ENCODE peak calls at places on chromosomes 12 and 14, in seven cellular contexts. One of them, this sample, is unnamed.

GRCh38 chr12:128617304-128617833 is 206.4 kb downstream of the SLC15A4 start:
- DNase-seq in mucosa of descending colon: no peak
- DNase-seq in left ventricle myocardium inferior: no peak
- DNase-seq in B cell: no peak
- DNase-seq in lower leg skin: no peak
- DNase-seq in lung: no peak
- DNase-seq in WTC11: no peak
- DNase-seq in this sample: no peak

GRCh38 chr12:6461401-6462233 is 8.9 kb downstream of the VAMP1 start:
- DNase-seq in mucosa of descending colon: peak
- DNase-seq in left ventricle myocardium inferior: no peak
- DNase-seq in B cell: peak
- DNase-seq in lower leg skin: peak
- DNase-seq in lung: peak
- DNase-seq in WTC11: peak
- DNase-seq in this sample: no peak

GRCh38 chr12:6112004-6112403 is 12.5 kb downstream of the VWF start:
- DNase-seq in mucosa of descending colon: no peak
- DNase-seq in left ventricle myocardium inferior: no peak
- DNase-seq in B cell: no peak
- DNase-seq in lower leg skin: no peak
- DNase-seq in lung: no peak
- DNase-seq in WTC11: no peak
- DNase-seq in this sample: no peak

GRCh38 chr12:27291862-27292261 is 40.8 kb upstream of the BMAL2 start:
- DNase-seq in mucosa of descending colon: no peak
- DNase-seq in left ventricle myocardium inferior: no peak
- DNase-seq in B cell: no peak
- DNase-seq in lower leg skin: no peak
- DNase-seq in lung: no peak
- DNase-seq in WTC11: no peak
- DNase-seq in this sample: no peak

GRCh38 chr12:39236994-39237393 is 205.9 kb downstream of the KIF21A start:
- DNase-seq in mucosa of descending colon: no peak
- DNase-seq in left ventricle myocardium inferior: no peak
- DNase-seq in B cell: no peak
- DNase-seq in lower leg skin: no peak
- DNase-seq in lung: no peak
- DNase-seq in WTC11: no peak
- DNase-seq in this sample: no peak

GRCh38 chr12:52186135-52186840 is 5.5 kb downstream of the KRT80 start:
- DNase-seq in mucosa of descending colon: no peak
- DNase-seq in left ventricle myocardium inferior: no peak
- DNase-seq in B cell: no peak
- DNase-seq in lower leg skin: no peak
- DNase-seq in lung: no peak
- DNase-seq in WTC11: no peak
- DNase-seq in this sample: peak

GRCh38 chr14:61461808-61462275 is 140.5 kb downstream of the PRKCH start:
- DNase-seq in mucosa of descending colon: no peak
- DNase-seq in left ventricle myocardium inferior: no peak
- DNase-seq in B cell: peak
- DNase-seq in lower leg skin: peak
- DNase-seq in lung: no peak
- DNase-seq in WTC11: no peak
- DNase-seq in this sample: peak

GRCh38 chr14:97873291-97873690 is 1076.1 kb downstream of the VRK1 start:
- DNase-seq in mucosa of descending colon: no peak
- DNase-seq in left ventricle myocardium inferior: no peak
- DNase-seq in B cell: no peak
- DNase-seq in lower leg skin: no peak
- DNase-seq in lung: no peak
- DNase-seq in WTC11: no peak
- DNase-seq in this sample: no peak

GRCh38 chr14:27386391-27386790 is 788.6 kb upstream of the NOVA1 start:
- DNase-seq in mucosa of descending colon: no peak
- DNase-seq in left ventricle myocardium inferior: no peak
- DNase-seq in B cell: no peak
- DNase-seq in lower leg skin: no peak
- DNase-seq in lung: no peak
- DNase-seq in WTC11: no peak
- DNase-seq in this sample: no peak

GRCh38 chr12:13196302-13196921 is at the start of gene EMP1:
- DNase-seq in mucosa of descending colon: peak
- DNase-seq in left ventricle myocardium inferior: peak
- DNase-seq in B cell: peak
- DNase-seq in lower leg skin: peak
- DNase-seq in lung: peak
- DNase-seq in WTC11: no peak
- DNase-seq in this sample: peak

GRCh38 chr12:113861708-113862312 is 104.3 kb downstream of the RBM19 start:
- DNase-seq in mucosa of descending colon: no peak
- DNase-seq in left ventricle myocardium inferior: no peak
- DNase-seq in B cell: no peak
- DNase-seq in lower leg skin: no peak
- DNase-seq in lung: no peak
- DNase-seq in WTC11: peak
- DNase-seq in this sample: no peak

GRCh38 chr12:113863455-113863845 is 102.7 kb downstream of the RBM19 start:
- DNase-seq in mucosa of descending colon: no peak
- DNase-seq in left ventricle myocardium inferior: no peak
- DNase-seq in B cell: no peak
- DNase-seq in lower leg skin: no peak
- DNase-seq in lung: no peak
- DNase-seq in WTC11: no peak
- DNase-seq in this sample: no peak

GRCh38 chr12:113860059-113860820 is 105.9 kb downstream of the RBM19 start:
- DNase-seq in mucosa of descending colon: no peak
- DNase-seq in left ventricle myocardium inferior: no peak
- DNase-seq in B cell: no peak
- DNase-seq in lower leg skin: no peak
- DNase-seq in lung: no peak
- DNase-seq in WTC11: peak
- DNase-seq in this sample: no peak

GRCh38 chr12:113860950-113861349 is 105.2 kb downstream of the RBM19 start:
- DNase-seq in mucosa of descending colon: no peak
- DNase-seq in left ventricle myocardium inferior: no peak
- DNase-seq in B cell: no peak
- DNase-seq in lower leg skin: no peak
- DNase-seq in lung: no peak
- DNase-seq in WTC11: no peak
- DNase-seq in this sample: no peak

DNA sequence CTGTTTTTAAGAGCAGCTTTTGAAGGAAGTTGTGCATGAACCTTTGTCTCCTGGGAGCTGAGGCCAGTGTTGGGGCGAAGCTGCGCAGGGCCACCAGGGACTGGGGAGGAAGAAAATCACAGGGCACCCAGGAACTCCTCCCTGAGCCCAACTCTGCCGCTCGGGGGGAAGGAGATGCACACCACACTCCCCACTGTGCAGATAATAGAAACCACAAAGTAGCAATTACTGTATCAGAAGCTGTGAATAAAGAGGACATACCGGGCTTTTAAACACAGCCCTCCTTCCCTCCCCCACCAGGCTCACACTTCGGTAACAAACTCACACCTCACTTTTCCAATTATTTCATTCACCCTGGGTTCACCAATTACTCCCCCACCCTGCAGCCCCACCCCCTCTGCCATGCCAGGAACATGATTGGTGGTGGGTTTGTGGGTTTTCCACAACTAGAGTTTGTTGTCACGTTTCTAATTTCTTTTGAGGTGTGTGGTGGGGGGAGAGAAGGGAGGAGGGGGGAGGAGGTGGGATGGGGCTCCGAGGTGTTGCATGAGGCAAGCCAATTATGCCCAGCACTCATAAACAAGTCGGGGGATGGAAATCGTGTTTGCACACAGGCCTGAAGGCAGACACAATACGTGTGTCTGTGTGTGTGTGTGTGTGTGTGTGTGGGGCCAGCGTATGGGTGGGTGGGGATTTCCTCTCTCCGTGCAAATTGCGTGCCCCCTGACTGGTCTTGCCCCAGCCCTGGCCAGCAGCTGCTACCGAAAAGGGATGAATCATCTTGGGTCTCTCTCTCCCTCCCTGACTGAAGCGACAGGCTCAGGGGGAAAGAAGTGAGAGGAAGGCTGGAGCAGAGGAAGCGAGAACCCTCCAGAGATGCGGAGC is 103.3 kb downstream of the RBM19 start:
- DNase-seq in mucosa of descending colon: no peak
- DNase-seq in left ventricle myocardium inferior: no peak
- DNase-seq in B cell: no peak
- DNase-seq in lower leg skin: no peak
- DNase-seq in lung: no peak
- DNase-seq in WTC11: no peak
- DNase-seq in this sample: no peak
- TF ChIP-seq CTCF in mucosa of descending colon: no peak
- TF ChIP-seq CTCF in left ventricle myocardium inferior: no peak
- TF ChIP-seq CTCF in B cell: no peak
- TF ChIP-seq CTCF in lower leg skin: no peak
- TF ChIP-seq CTCF in lung: no peak
- TF ChIP-seq CTCF in WTC11: no peak
- TF ChIP-seq CTCF in this sample: no peak

GRCh38 chr12:80064951-80065350 is 34.4 kb upstream of the OTOGL start:
- DNase-seq in mucosa of descending colon: no peak
- DNase-seq in left ventricle myocardium inferior: no peak
- DNase-seq in B cell: no peak
- DNase-seq in lower leg skin: no peak
- DNase-seq in lung: no peak
- DNase-seq in WTC11: no peak
- DNase-seq in this sample: no peak

GRCh38 chr12:80064269-80064668 is 35.1 kb upstream of the OTOGL start:
- DNase-seq in mucosa of descending colon: no peak
- DNase-seq in left ventricle myocardium inferior: no peak
- DNase-seq in B cell: no peak
- DNase-seq in lower leg skin: no peak
- DNase-seq in lung: no peak
- DNase-seq in WTC11: no peak
- DNase-seq in this sample: no peak

GRCh38 chr12:80068173-80068572 is 31.2 kb upstream of the OTOGL start:
- DNase-seq in mucosa of descending colon: no peak
- DNase-seq in left ventricle myocardium inferior: no peak
- DNase-seq in B cell: no peak
- DNase-seq in lower leg skin: no peak
- DNase-seq in lung: no peak
- DNase-seq in WTC11: peak
- DNase-seq in this sample: no peak
- TF ChIP-seq CTCF in mucosa of descending colon: no peak
- TF ChIP-seq CTCF in left ventricle myocardium inferior: no peak
- TF ChIP-seq CTCF in B cell: no peak
- TF ChIP-seq CTCF in lower leg skin: no peak
- TF ChIP-seq CTCF in lung: no peak
- TF ChIP-seq CTCF in WTC11: no peak
- TF ChIP-seq CTCF in this sample: no peak

DNA sequence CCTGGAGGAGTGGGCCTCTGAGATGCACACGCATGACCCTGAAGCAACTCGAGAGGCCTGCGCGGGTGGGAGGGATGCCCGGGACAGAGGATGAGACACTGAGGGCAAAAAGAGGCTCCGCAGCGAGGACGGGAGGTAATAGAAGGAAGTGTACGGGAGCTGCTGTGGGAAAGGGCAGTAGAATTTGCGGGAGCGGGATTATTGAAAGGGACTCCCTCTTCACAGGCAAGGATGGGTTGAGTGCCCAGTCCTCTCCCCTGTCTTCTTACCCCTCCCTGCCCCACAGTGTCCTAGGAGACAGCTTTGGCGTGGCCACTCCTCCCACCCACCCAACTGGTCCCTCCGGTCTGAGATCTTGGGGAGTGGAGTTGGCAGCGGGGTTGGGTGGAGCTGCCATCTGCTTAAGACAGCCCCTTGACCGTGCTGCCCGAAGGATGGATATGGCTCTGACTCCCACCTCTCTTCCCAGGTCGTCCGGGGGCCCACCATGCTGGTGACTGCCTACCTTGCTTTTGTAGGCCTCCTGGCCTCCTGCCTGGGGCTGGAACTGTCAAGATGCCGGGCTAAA is 15.7 kb upstream of the ESPL1 start:
- DNase-seq in mucosa of descending colon: peak
- DNase-seq in left ventricle myocardium inferior: peak
- DNase-seq in B cell: no peak
- DNase-seq in lower leg skin: peak
- DNase-seq in lung: peak
- DNase-seq in WTC11: no peak
- DNase-seq in this sample: peak
- TF ChIP-seq CTCF in mucosa of descending colon: no peak
- TF ChIP-seq CTCF in left ventricle myocardium inferior: peak
- TF ChIP-seq CTCF in B cell: peak
- TF ChIP-seq CTCF in lower leg skin: no peak
- TF ChIP-seq CTCF in lung: no peak
- TF ChIP-seq CTCF in WTC11: no peak
- TF ChIP-seq CTCF in this sample: no peak

DNA sequence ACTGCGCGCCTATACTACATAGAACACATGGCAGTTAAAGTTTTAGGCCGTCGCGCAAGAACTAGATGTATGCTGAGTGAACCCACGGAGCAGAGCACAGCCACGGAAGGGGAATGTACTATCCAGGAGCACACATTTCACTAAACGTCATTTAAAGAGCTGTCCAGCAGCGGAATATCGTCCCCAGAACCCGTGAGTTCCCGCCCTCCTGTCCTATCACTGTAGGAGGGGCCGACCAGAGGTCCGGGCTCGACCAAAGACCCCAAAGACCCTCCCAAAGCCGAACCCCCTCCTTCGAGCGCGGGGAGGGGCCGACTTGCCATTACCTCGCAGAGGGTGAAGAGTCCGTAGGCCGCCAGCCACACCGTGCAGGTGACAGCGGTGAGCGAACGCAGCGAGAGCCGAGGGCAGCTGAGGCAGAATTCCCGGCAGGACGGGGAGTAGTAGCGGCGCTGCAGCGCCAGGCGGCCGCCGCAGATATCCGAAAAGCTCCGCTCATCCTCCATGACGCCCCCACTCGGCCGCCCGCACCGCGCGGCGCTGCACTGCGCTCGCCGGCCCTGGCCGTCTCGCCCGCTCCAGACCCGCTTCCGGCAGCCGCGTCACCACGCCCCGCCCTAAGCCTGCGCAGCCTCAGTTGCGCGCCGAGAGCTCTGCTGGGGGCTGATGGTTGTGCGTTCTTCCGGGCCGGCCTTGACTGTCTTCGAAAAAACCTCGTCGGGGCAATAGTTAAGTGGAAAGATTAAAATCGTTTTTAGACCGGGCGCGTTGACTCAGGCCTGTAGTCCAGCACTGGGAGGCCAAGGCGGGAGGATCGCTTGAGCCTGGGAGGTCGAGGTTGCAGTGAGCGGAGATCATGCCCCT is at the start of gene PIGH:
- DNase-seq in mucosa of descending colon: peak
- DNase-seq in left ventricle myocardium inferior: peak
- DNase-seq in B cell: peak
- DNase-seq in lower leg skin: peak
- DNase-seq in lung: peak
- DNase-seq in WTC11: peak
- DNase-seq in this sample: peak
- TF ChIP-seq CTCF in mucosa of descending colon: peak
- TF ChIP-seq CTCF in left ventricle myocardium inferior: peak
- TF ChIP-seq CTCF in B cell: peak
- TF ChIP-seq CTCF in lower leg skin: no peak
- TF ChIP-seq CTCF in lung: peak
- TF ChIP-seq CTCF in WTC11: peak
- TF ChIP-seq CTCF in this sample: peak

GRCh38 chr14:53668861-53669260 is 287.8 kb downstream of the BMP4 start:
- DNase-seq in mucosa of descending colon: no peak
- DNase-seq in left ventricle myocardium inferior: no peak
- DNase-seq in B cell: no peak
- DNase-seq in lower leg skin: no peak
- DNase-seq in lung: no peak
- DNase-seq in WTC11: no peak
- DNase-seq in this sample: no peak

GRCh38 chr14:53663709-53664108 is 292.9 kb downstream of the BMP4 start:
- DNase-seq in mucosa of descending colon: no peak
- DNase-seq in left ventricle myocardium inferior: peak
- DNase-seq in B cell: no peak
- DNase-seq in lower leg skin: no peak
- DNase-seq in lung: no peak
- DNase-seq in WTC11: peak
- DNase-seq in this sample: peak
- TF ChIP-seq CTCF in mucosa of descending colon: no peak
- TF ChIP-seq CTCF in left ventricle myocardium inferior: peak
- TF ChIP-seq CTCF in B cell: no peak
- TF ChIP-seq CTCF in lower leg skin: no peak
- TF ChIP-seq CTCF in lung: no peak
- TF ChIP-seq CTCF in WTC11: no peak
- TF ChIP-seq CTCF in this sample: no peak

This sample was measured in Calu3.